ENCODE peak calls at places on chromosomes 1 and 21, in seven cellular contexts. M is thyroid gland, Q is upper lobe of right lung, L is PC-3, F is psoas muscle, R is aorta, A is heart left ventricle. U is an unnamed sample. For H3K4me1, the result is how much of the 10 kb centered on the place peaks cover.

GRCh38 chr1:178899402-178899801 is 28.5 kb upstream of the ANGPTL1 start:
- DNase-seq in M (no peak), Q (no peak), L (no peak), F (no peak), R (no peak), A (no peak), U (no peak)

GRCh38 chr1:183753464-183753891 is 51.4 kb upstream of the RGL1 start:
- DNase-seq in M (no peak), Q (no peak), L (no peak), F (no peak), R (no peak), A (no peak), U (no peak)

GRCh38 chr21:18041012-18041411 is 203.6 kb upstream of the CHODL start:
- DNase-seq in M (no peak), Q (no peak), L (peak), F (no peak), R (no peak), A (no peak), U (peak)

GRCh38 chr21:42641311-42642218 is 11.9 kb upstream of the PDE9A start:
- DNase-seq in M (peak), Q (no peak), L (no peak), F (peak), R (peak), A (no peak), U (no peak)

GRCh38 chr1:165376041-165376810 is 19.7 kb upstream of the LMX1A start:
- DNase-seq in M (peak), Q (peak), L (peak), F (peak), R (peak), A (peak), U (peak)

GRCh38 chr1:66733348-66734017 is 18.8 kb upstream of the DYNLT5 start:
- DNase-seq in M (no peak), Q (no peak), L (peak), F (no peak), R (no peak), A (no peak), U (no peak)

GRCh38 chr21:42833439-42833815 is 45.9 kb downstream of the WDR4 start:
- DNase-seq in M (no peak), Q (peak), L (peak), F (no peak), R (no peak), A (no peak), U (peak)

GRCh38 chr1:116002781-116003455 is 26.6 kb downstream of the SLC22A15 start:
- DNase-seq in M (no peak), Q (no peak), L (no peak), F (no peak), R (no peak), A (no peak), U (no peak)

GRCh38 chr1:58745086-58745485 is 38.8 kb downstream of the JUN start:
- DNase-seq in M (no peak), Q (no peak), L (no peak), F (no peak), R (no peak), A (no peak), U (no peak)

GRCh38 chr1:30637183-30637969 is 86.0 kb downstream of the MATN1 start:
- DNase-seq in M (no peak), Q (peak), L (no peak), F (no peak), R (peak), A (no peak), U (no peak)

GRCh38 chr1:211092955-211093354 is 41.0 kb downstream of the KCNH1 start:
- DNase-seq in M (no peak), Q (no peak), L (no peak), F (no peak), R (no peak), A (no peak), U (no peak)

GRCh38 chr1:14894811-14895524 is 258.6 kb upstream of the TMEM51 start:
- DNase-seq in M (no peak), Q (no peak), L (peak), F (no peak), R (no peak), A (no peak), U (no peak)

GRCh38 chr21:35563885-35564451 is 496.4 kb downstream of the SETD4 start:
- DNase-seq in M (no peak), Q (no peak), L (no peak), F (peak), R (peak), A (peak), U (no peak)

GRCh38 chr1:50704126-50704525 is 255.9 kb downstream of the FAF1 start:
- DNase-seq in M (no peak), Q (no peak), L (peak), F (no peak), R (no peak), A (no peak), U (peak)

GRCh38 chr21:36431252-36431651 is 46.1 kb downstream of the CHAF1B start:
- DNase-seq in M (no peak), Q (no peak), L (no peak), F (no peak), R (no peak), A (no peak), U (no peak)

GRCh38 chr1:26049531-26050254 is 3.8 kb upstream of the SLC30A2 start:
- DNase-seq in M (peak), Q (no peak), L (no peak), F (peak), R (no peak), A (no peak), U (no peak)

GRCh38 chr21:40386301-40386911 is 460.6 kb downstream of the DSCAM start:
- DNase-seq in M (peak), Q (peak), L (peak), F (peak), R (peak), A (peak), U (no peak)

GRCh38 chr1:40450491-40451237 is 388 bp downstream of the ZFP69B start:
- DNase-seq in M (peak), Q (no peak), L (peak), F (no peak), R (peak), A (peak), U (no peak)

GRCh38 chr1:166184897-166185296 is 18.1 kb upstream of the FAM78B start:
- DNase-seq in M (no peak), Q (no peak), L (peak), F (no peak), R (no peak), A (no peak), U (no peak)

GRCh38 chr1:161816201-161816600 is 50.1 kb downstream of the ATF6 start:
- DNase-seq in M (no peak), Q (no peak), L (no peak), F (no peak), R (no peak), A (no peak), U (no peak)

GRCh38 chr1:241079018-241079417 is 278.0 kb downstream of the RGS7 start:
- DNase-seq in M (no peak), Q (no peak), L (no peak), F (no peak), R (no peak), A (no peak), U (no peak)

GRCh38 chr21:43015906-43016540 is 41.7 kb downstream of the PKNOX1 start:
- DNase-seq in M (peak), Q (peak), L (no peak), F (no peak), R (no peak), A (no peak), U (no peak)

GRCh38 chr1:41342774-41343355 is 18.4 kb upstream of the FOXO6 start:
- DNase-seq in M (no peak), Q (no peak), L (no peak), F (no peak), R (peak), A (no peak), U (no peak)

GRCh38 chr21:45957986-45958610 is 23.5 kb upstream of the COL6A1 start:
- DNase-seq in M (no peak), Q (no peak), L (no peak), F (no peak), R (peak), A (no peak), U (no peak)

GRCh38 chr1:11789126-11790067 is 16.4 kb downstream of the MTHFR start:
- DNase-seq in M (no peak), Q (no peak), L (no peak), F (no peak), R (peak), A (no peak), U (no peak)

GRCh38 chr1:64033667-64034215 is 169.7 kb upstream of the UBE2U start:
- DNase-seq in M (no peak), Q (no peak), L (no peak), F (no peak), R (no peak), A (peak), U (no peak)

GRCh38 chr1:159881930-159882839 is 17.8 kb downstream of the CFAP45 start:
- DNase-seq in M (peak), Q (no peak), L (peak), F (peak), R (peak), A (peak), U (peak)

GRCh38 chr1:1259948-1260614 is 13.6 kb upstream of the C1QTNF12 start:
- DNase-seq in M (no peak), Q (no peak), L (no peak), F (no peak), R (no peak), A (no peak), U (no peak)

GRCh38 chr1:23577056-23577985 is 18.0 kb upstream of the ID3 start:
- DNase-seq in M (no peak), Q (no peak), L (peak), F (no peak), R (no peak), A (peak), U (no peak)

GRCh38 chr1:212652609-212653008 is 44.0 kb downstream of the ATF3 start:
- DNase-seq in M (no peak), Q (no peak), L (no peak), F (no peak), R (no peak), A (no peak), U (no peak)

DNA sequence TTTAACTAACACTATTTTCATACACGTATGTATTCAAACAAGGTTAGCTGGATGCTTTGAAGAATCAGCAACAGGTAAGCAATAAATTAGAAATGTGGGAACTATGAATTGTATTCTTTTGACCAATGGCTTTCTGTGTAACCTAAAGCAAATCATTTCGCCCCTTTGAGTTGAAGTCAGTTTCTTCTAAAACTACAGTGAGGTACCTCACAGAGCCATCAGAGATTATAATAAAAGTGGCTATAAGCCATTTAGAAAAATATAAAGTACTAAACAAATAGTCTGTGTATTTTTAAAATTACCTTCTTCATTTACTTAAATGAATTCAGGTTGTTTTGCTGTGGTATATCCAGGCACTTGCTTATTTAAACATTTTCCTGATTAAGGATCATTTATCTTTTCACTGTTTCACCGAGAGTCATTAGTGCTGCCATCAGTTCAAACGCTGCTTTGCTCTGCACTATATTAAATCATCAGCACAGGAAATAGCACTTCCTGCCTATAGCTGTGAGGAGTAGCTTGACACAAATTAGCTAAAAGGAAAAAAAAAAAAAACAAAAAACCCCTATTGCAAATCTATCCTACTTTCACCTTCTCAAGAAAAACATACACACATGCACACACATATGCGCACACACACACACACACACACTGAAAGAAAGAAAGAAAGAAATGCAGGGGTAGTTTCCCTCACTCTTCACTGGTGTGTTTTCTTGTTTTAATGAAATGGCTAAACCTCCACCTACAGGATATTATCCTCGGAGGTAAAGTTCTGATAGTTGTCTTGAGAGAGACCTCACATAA is 39.8 kb upstream of the C1orf105 start:
- DNase-seq in M (no peak), Q (no peak), L (no peak), F (no peak), R (no peak), A (no peak), U (no peak)
- H3K4me1 ChIP-seq in M (under half), Q (under half), L (under half), F (under half), R (under half), A (under half), U (under half)

GRCh38 chr1:8905582-8906191 is 27.2 kb upstream of the ENO1 start:
- DNase-seq in M (no peak), Q (no peak), L (peak), F (no peak), R (no peak), A (no peak), U (no peak)

GRCh38 chr1:8911416-8912309 is 33.2 kb upstream of the ENO1 start:
- DNase-seq in M (no peak), Q (no peak), L (no peak), F (no peak), R (no peak), A (no peak), U (no peak)

GRCh38 chr1:8910914-8911313 is 32.4 kb upstream of the ENO1 start:
- DNase-seq in M (no peak), Q (no peak), L (no peak), F (no peak), R (no peak), A (no peak), U (no peak)

GRCh38 chr1:8910331-8910730 is 31.8 kb upstream of the ENO1 start:
- DNase-seq in M (no peak), Q (no peak), L (no peak), F (no peak), R (no peak), A (no peak), U (no peak)

DNA sequence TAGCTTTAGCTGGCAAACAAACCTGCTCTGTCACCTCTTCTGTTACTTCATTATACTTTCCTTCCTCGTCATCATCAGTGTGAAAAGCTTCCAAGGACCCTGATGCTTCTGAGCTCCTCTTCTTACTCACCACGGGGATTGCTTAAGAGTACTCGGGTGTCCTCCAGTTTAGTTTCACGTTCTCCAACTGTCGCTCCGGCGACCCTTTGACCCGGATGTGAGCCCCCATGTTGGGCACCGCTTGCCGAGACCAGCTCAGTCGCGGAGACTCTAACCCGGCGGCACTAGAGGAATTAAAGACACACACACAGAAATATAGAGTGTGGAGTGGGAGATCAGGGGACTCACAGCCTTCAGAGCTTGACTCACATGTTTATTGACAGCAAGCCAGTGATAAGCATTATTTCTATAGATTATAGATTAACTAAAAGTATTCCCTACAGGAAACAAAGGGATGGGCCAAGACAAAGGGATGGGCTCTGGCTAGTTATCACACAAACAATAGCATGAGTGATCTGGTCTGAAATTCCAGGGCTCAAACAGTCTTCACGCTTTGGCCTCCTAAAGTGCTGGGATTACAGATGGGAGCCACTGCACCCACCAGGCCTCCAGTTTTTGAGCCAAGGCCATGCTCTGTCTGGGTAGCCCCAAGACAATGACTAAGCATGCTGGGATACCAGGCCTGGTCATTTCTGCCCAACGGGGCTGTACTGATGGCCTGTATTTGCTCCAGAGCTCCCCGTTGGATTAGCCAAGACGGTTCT is 30.1 kb upstream of the ENO1 start:
- DNase-seq in M (no peak), Q (no peak), L (no peak), F (no peak), R (no peak), A (no peak), U (no peak)
- H3K4me3 ChIP-seq in M (no peak), Q (no peak), L (no peak), F (no peak), R (no peak), A (no peak), U (no peak)

DNA sequence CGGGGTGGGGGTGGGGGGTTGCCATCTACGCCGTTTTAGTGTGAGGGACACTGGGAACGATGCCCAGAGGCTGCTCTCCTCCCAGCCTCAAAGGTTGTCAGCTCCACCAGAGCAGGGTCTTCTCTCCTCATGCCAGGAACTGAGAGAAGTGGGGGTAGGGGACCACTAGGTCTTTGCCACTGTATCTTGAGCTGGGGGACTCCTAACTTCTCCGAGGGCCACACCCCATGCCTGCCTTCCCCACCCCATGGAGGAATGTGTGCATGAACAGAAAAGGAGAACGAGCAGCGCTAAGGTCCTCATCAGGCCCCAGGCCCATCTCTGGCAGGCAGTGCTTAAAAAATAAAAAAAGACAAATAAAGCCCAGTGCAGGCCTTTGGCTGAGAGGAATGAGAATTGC is 1.4 kb upstream of the PBXIP1 start:
- DNase-seq in M (no peak), Q (no peak), L (no peak), F (no peak), R (no peak), A (no peak), U (no peak)
- H3K4me1 ChIP-seq in M (half or more), Q (half or more), L (under half), F (half or more), R (under half), A (under half), U (under half)

GRCh38 chr1:156693858-156694562 is 11.4 kb downstream of the CRABP2 start:
- DNase-seq in M (peak), Q (no peak), L (peak), F (no peak), R (no peak), A (no peak), U (peak)
- H3K4me3 ChIP-seq in M (no peak), Q (no peak), L (no peak), F (no peak), R (no peak), A (no peak), U (no peak)

GRCh38 chr1:55929652-55930051 is 649.7 kb downstream of the PLPP3 start:
- DNase-seq in M (no peak), Q (no peak), L (no peak), F (no peak), R (peak), A (no peak), U (no peak)
- H3K4me1 ChIP-seq in M (under half), Q (under half), L (under half), F (under half), R (under half), A (under half), U (under half)

GRCh38 chr1:243267346-243268283 is 11.8 kb downstream of the SDCCAG8 start:
- DNase-seq in M (no peak), Q (peak), L (peak), F (no peak), R (no peak), A (no peak), U (no peak)
- H3K4me3 ChIP-seq in M (no peak), Q (peak), L (peak), F (no peak), R (no peak), A (no peak), U (no peak)

GRCh38 chr1:233916706-233917105 is 12.2 kb downstream of the SLC35F3 start:
- DNase-seq in M (no peak), Q (no peak), L (peak), F (no peak), R (no peak), A (no peak), U (no peak)

GRCh38 chr1:233919786-233920185 is 15.3 kb downstream of the SLC35F3 start:
- DNase-seq in M (no peak), Q (no peak), L (no peak), F (no peak), R (no peak), A (no peak), U (no peak)
- H3K4me1 ChIP-seq in M (under half), Q (under half), L (under half), F (under half), R (under half), A (under half), U (under half)

GRCh38 chr1:89757532-89757931 is 63.3 kb upstream of the LRRC8D start:
- DNase-seq in M (no peak), Q (peak), L (no peak), F (no peak), R (no peak), A (peak), U (no peak)
- H3K4me3 ChIP-seq in M (no peak), Q (peak), L (no peak), F (no peak), R (no peak), A (peak), U (no peak)

GRCh38 chr1:36154335-36154734 is 1.6 kb upstream of the MAP7D1 start:
- DNase-seq in M (no peak), Q (no peak), L (no peak), F (no peak), R (no peak), A (no peak), U (no peak)
- H3K4me1 ChIP-seq in M (half or more), Q (half or more), L (under half), F (under half), R (under half), A (under half), U (under half)

DNA sequence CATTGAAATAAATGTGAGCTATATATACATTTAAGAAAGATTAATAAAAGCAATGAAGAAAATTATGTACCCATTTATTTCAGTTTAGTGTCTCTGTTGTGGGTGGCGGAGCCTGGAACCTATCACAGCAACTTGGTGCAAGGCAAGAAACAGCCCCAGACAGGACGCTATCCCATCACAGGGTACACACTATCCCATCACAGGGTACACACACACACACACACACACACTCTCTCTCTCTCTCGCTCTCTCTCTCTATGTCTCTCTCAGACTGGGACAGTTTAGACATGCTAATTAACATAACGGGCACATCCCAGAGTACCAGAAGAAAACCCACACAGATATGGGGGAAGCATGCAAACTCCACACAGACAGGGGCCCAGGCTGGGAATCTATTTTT is 6.5 kb upstream of the IL6R start:
- DNase-seq in M (no peak), Q (peak), L (no peak), F (no peak), R (no peak), A (no peak), U (no peak)
- H3K4me3 ChIP-seq in M (no peak), Q (no peak), L (no peak), F (no peak), R (no peak), A (no peak), U (no peak)